ENCODE peak calls at places on chromosomes 16 and 17, in seven cellular contexts. One of them, this sample, is unnamed.

GRCh38 chr16:87693827-87694226 is 72.0 kb downstream of the KLHDC4 start:
- DNase-seq in smooth muscle cell of the brain vasculature: no peak
- DNase-seq in stimulated activated CD8-positive, alpha-beta memory T cell treated with anti-CD3 and anti-CD28 coated beads, Interleukin-4, amount 100 ng/mL, for 1 hour: no peak
- DNase-seq in thyroid gland: no peak
- DNase-seq in NCI-H2029: no peak
- DNase-seq in nephron progenitor cell: no peak
- DNase-seq in Daoy: no peak
- DNase-seq in this sample: no peak

GRCh38 chr17:80940171-80941123 is 51.2 kb upstream of the CHMP6 start:
- DNase-seq in smooth muscle cell of the brain vasculature: no peak
- DNase-seq in stimulated activated CD8-positive, alpha-beta memory T cell treated with anti-CD3 and anti-CD28 coated beads, Interleukin-4, amount 100 ng/mL, for 1 hour: no peak
- DNase-seq in thyroid gland: no peak
- DNase-seq in NCI-H2029: peak; percentile 41
- DNase-seq in nephron progenitor cell: no peak
- DNase-seq in Daoy: no peak
- DNase-seq in this sample: no peak

GRCh38 chr17:3944485-3945388 is 19.5 kb downstream of the ATP2A3 start:
- DNase-seq in smooth muscle cell of the brain vasculature: no peak
- DNase-seq in stimulated activated CD8-positive, alpha-beta memory T cell treated with anti-CD3 and anti-CD28 coated beads, Interleukin-4, amount 100 ng/mL, for 1 hour: no peak
- DNase-seq in thyroid gland: peak; percentile 26
- DNase-seq in NCI-H2029: no peak
- DNase-seq in nephron progenitor cell: peak; percentile 93
- DNase-seq in Daoy: peak; percentile 78
- DNase-seq in this sample: no peak

GRCh38 chr17:60109161-60109560 is 30.4 kb upstream of the HEATR6 start:
- DNase-seq in smooth muscle cell of the brain vasculature: no peak
- DNase-seq in stimulated activated CD8-positive, alpha-beta memory T cell treated with anti-CD3 and anti-CD28 coated beads, Interleukin-4, amount 100 ng/mL, for 1 hour: no peak
- DNase-seq in thyroid gland: no peak
- DNase-seq in NCI-H2029: no peak
- DNase-seq in nephron progenitor cell: no peak
- DNase-seq in Daoy: no peak
- DNase-seq in this sample: no peak

GRCh38 chr17:17484451-17484899 is 7.7 kb downstream of the MED9 start:
- DNase-seq in smooth muscle cell of the brain vasculature: no peak
- DNase-seq in stimulated activated CD8-positive, alpha-beta memory T cell treated with anti-CD3 and anti-CD28 coated beads, Interleukin-4, amount 100 ng/mL, for 1 hour: no peak
- DNase-seq in thyroid gland: no peak
- DNase-seq in NCI-H2029: no peak
- DNase-seq in nephron progenitor cell: no peak
- DNase-seq in Daoy: no peak
- DNase-seq in this sample: no peak

GRCh38 chr17:51118330-51119195 is 2.1 kb downstream of the SPAG9 start:
- DNase-seq in smooth muscle cell of the brain vasculature: no peak
- DNase-seq in stimulated activated CD8-positive, alpha-beta memory T cell treated with anti-CD3 and anti-CD28 coated beads, Interleukin-4, amount 100 ng/mL, for 1 hour: no peak
- DNase-seq in thyroid gland: peak; percentile 72
- DNase-seq in NCI-H2029: peak; percentile 97
- DNase-seq in nephron progenitor cell: no peak
- DNase-seq in Daoy: no peak
- DNase-seq in this sample: no peak

GRCh38 chr16:4053663-4054479 is 62.4 kb downstream of the ADCY9 start:
- DNase-seq in smooth muscle cell of the brain vasculature: no peak
- DNase-seq in stimulated activated CD8-positive, alpha-beta memory T cell treated with anti-CD3 and anti-CD28 coated beads, Interleukin-4, amount 100 ng/mL, for 1 hour: no peak
- DNase-seq in thyroid gland: no peak
- DNase-seq in NCI-H2029: peak; percentile 80
- DNase-seq in nephron progenitor cell: no peak
- DNase-seq in Daoy: peak; percentile 19
- DNase-seq in this sample: no peak

GRCh38 chr16:9384141-9384540 is 292.7 kb downstream of the HAPSTR1 start:
- DNase-seq in smooth muscle cell of the brain vasculature: no peak
- DNase-seq in stimulated activated CD8-positive, alpha-beta memory T cell treated with anti-CD3 and anti-CD28 coated beads, Interleukin-4, amount 100 ng/mL, for 1 hour: no peak
- DNase-seq in thyroid gland: no peak
- DNase-seq in NCI-H2029: no peak
- DNase-seq in nephron progenitor cell: no peak
- DNase-seq in Daoy: no peak
- DNase-seq in this sample: no peak

GRCh38 chr17:65564793-65565192 is 3.3 kb upstream of the AXIN2 start:
- DNase-seq in smooth muscle cell of the brain vasculature: no peak
- DNase-seq in stimulated activated CD8-positive, alpha-beta memory T cell treated with anti-CD3 and anti-CD28 coated beads, Interleukin-4, amount 100 ng/mL, for 1 hour: no peak
- DNase-seq in thyroid gland: peak; percentile 43
- DNase-seq in NCI-H2029: no peak
- DNase-seq in nephron progenitor cell: peak; percentile 31
- DNase-seq in Daoy: no peak
- DNase-seq in this sample: peak; percentile 63

GRCh38 chr17:46796524-46796923 is 22.0 kb downstream of the WNT3 start:
- DNase-seq in smooth muscle cell of the brain vasculature: no peak
- DNase-seq in stimulated activated CD8-positive, alpha-beta memory T cell treated with anti-CD3 and anti-CD28 coated beads, Interleukin-4, amount 100 ng/mL, for 1 hour: no peak
- DNase-seq in thyroid gland: no peak
- DNase-seq in NCI-H2029: no peak
- DNase-seq in nephron progenitor cell: no peak
- DNase-seq in Daoy: no peak
- DNase-seq in this sample: no peak

GRCh38 chr16:88373927-88374492 is 8.7 kb upstream of the ZNF469 start:
- DNase-seq in smooth muscle cell of the brain vasculature: no peak
- DNase-seq in stimulated activated CD8-positive, alpha-beta memory T cell treated with anti-CD3 and anti-CD28 coated beads, Interleukin-4, amount 100 ng/mL, for 1 hour: no peak
- DNase-seq in thyroid gland: no peak
- DNase-seq in NCI-H2029: no peak
- DNase-seq in nephron progenitor cell: no peak
- DNase-seq in Daoy: no peak
- DNase-seq in this sample: no peak

GRCh38 chr17:78532922-78533640 is 44.1 kb downstream of the DNAH17 start:
- DNase-seq in smooth muscle cell of the brain vasculature: no peak
- DNase-seq in stimulated activated CD8-positive, alpha-beta memory T cell treated with anti-CD3 and anti-CD28 coated beads, Interleukin-4, amount 100 ng/mL, for 1 hour: no peak
- DNase-seq in thyroid gland: no peak
- DNase-seq in NCI-H2029: no peak
- DNase-seq in nephron progenitor cell: no peak
- DNase-seq in Daoy: peak; percentile 94
- DNase-seq in this sample: no peak

GRCh38 chr17:62781356-62781755 is 26.8 kb downstream of the MARCHF10 start:
- DNase-seq in smooth muscle cell of the brain vasculature: no peak
- DNase-seq in stimulated activated CD8-positive, alpha-beta memory T cell treated with anti-CD3 and anti-CD28 coated beads, Interleukin-4, amount 100 ng/mL, for 1 hour: no peak
- DNase-seq in thyroid gland: no peak
- DNase-seq in NCI-H2029: peak; percentile 56
- DNase-seq in nephron progenitor cell: no peak
- DNase-seq in Daoy: no peak
- DNase-seq in this sample: no peak

GRCh38 chr16:69476920-69477418 is 52.5 kb downstream of the CYB5B start:
- DNase-seq in smooth muscle cell of the brain vasculature: peak; percentile 43
- DNase-seq in stimulated activated CD8-positive, alpha-beta memory T cell treated with anti-CD3 and anti-CD28 coated beads, Interleukin-4, amount 100 ng/mL, for 1 hour: no peak
- DNase-seq in thyroid gland: no peak
- DNase-seq in NCI-H2029: no peak
- DNase-seq in nephron progenitor cell: no peak
- DNase-seq in Daoy: peak; percentile 61
- DNase-seq in this sample: no peak

This sample was measured in D721Med.